ENCODE peak calls at places on chromosomes 16 and 17, in four cellular contexts. R is A549, C is K562, N is HepG2. P is an unnamed sample.
A peak's percentile ranks its signal among the peaks of the same experiment; 100 is the strongest.

GRCh38 chr17:61880589-61881102 is 17.3 kb upstream of the BRIP1 start:
- DNase-seq in R (no peak), C (no peak), N (no peak), P (no peak)

GRCh38 chr16:77888786-77889185 is 100.4 kb downstream of the VAT1L start:
- DNase-seq in C (no peak), N (no peak), R (no peak), P (no peak)

GRCh38 chr17:43572368-43572980 is 26.3 kb upstream of the ETV4 start:
- DNase-seq in N (peak; percentile 88), R (no peak), C (peak; percentile 32), P (no peak)

GRCh38 chr16:65754799-65755691 is 611.4 kb upstream of the CDH5 start:
- DNase-seq in N (no peak), R (no peak), C (no peak), P (no peak)

GRCh38 chr16:65069766-65070165 is 52.1 kb downstream of the CDH11 start:
- DNase-seq in C (no peak), N (no peak), R (no peak), P (no peak)

GRCh38 chr17:57600092-57600491 is 145.0 kb downstream of the CCDC182 start:
- DNase-seq in C (no peak), R (no peak), N (no peak), P (no peak)

GRCh38 chr16:82287948-82288347 is 117.9 kb upstream of the MPHOSPH6 start:
- DNase-seq in R (no peak), C (no peak), N (no peak), P (no peak)

GRCh38 chr16:27174798-27175197 is 28.5 kb upstream of the KDM8 start:
- DNase-seq in N (no peak), R (peak; percentile 78), C (no peak), P (no peak)

GRCh38 chr17:59373879-59374495 is 42.5 kb downstream of the YPEL2 start:
- DNase-seq in N (no peak), C (no peak), R (no peak), P (no peak)

GRCh38 chr17:38877130-38877851 is 7.4 kb downstream of the LASP1 start:
- DNase-seq in R (no peak), N (no peak), C (no peak), P (peak; percentile 42)

GRCh38 chr16:84361546-84361945 is 6.8 kb upstream of the ATP2C2 start:
- DNase-seq in N (no peak), R (no peak), C (no peak), P (no peak)
- TF ChIP-seq HMGXB4 in N (no peak), R (no peak), C (no peak), P (no peak)

GRCh38 chr16:58656872-58657271 is 27.2 kb upstream of the CNOT1 start:
- DNase-seq in C (no peak), R (no peak), N (no peak), P (no peak)
- TF ChIP-seq HMGXB4 in C (no peak), R (no peak), N (no peak), P (no peak)

DNA sequence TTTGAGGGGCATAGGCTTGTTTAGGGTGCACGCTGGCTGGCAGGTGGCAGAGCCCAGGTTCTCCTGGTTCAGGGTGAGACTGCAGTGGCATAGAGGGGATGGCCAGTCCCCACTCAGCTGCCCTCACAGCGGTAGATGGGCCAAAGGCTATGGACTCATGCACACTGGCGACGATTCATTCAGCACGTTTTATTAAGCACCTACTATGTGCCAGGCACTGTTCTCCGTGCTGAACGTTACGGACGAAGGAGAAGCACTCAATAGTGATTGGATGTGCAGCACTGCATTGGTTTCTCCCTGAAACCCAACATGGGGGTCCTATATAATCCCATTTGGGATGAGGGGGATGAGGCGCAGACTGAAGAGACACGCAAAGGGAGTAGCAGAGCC is 8.6 kb downstream of the GLIS2 start:
- DNase-seq in C (no peak), N (no peak), R (no peak), P (no peak)
- TF ChIP-seq HMGXB4 in C (no peak), N (no peak), R (no peak), P (no peak)

DNA sequence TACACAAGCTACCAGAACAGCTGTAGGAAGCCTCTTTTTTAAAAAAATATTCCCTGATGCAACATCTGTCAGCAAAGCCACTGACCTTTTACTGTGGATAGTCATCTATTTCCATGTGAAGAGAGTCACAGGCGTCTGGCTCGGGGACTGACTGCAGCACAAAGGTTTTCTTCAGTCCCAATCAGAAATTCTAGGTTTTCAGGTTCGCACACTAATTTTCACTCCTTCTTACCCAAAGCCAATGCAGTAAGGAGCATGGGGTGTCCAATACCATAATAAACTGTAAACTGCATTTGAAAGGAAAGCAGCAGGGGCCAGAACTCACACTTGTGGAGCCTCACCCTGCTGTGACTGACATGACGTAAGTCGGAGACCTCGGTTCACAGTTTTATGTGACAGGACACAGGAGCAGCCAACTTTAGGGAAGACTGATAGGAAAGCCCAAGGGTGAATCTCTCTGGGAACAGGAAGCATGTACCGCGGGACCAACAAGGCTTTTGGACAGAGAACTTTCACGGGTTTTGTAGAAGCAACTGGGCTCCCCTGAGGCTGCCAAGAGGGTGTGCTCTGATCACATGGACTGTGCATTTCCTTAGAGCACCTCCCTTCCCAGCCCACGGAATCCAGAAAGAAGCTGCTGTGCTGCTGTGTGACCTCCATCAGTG is 9.1 kb upstream of the TMEM100 start:
- DNase-seq in C (peak; percentile 50), R (no peak), N (no peak), P (no peak)
- TF ChIP-seq HMGXB4 in C (no peak), R (no peak), N (no peak), P (no peak)

DNA sequence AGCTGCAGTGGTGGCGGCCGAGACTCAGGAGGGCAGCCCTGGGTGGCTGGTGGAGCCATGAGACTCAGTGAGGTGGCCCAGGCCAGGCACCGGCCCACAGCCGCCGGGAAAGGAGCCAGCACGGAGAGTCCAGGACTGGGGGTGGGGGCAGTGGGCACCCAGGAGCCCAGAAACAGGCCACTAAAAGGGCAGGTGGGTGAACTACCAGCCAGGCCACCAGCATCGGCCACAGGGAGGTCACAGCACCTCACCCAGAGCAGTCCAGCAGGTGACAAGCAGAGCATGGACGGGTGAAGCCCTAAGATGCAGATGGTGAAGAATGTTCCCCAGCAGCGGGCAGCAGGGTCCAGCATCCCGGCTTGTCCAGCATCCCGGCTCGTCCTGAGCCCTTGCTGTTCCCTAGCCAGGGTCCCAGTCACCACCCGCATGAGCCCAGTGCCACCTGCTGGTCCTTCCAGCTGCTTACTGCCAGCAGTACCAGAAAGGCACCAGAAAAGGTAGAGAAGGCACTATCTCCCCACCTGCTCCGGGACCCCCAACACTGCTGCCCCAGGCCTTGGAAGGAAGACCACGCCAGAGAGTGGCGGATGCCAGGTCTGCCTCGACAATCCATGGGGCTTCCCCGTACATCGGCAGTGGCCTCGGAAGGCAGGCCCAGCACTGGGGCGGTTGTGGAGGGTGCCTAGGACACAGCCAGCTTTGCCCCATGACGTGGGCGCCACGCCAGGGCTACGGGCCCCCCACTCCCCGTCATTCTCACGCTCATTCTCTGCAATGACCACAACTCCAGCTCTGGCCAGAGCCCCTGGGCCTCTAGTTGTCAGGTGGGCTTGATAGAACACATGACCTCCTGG is 1.6 kb downstream of the CENPX start:
- DNase-seq in N (peak; percentile 86), C (no peak), R (peak; percentile 90), P (peak; percentile 55)
- TF ChIP-seq HMGXB4 in N (peak; percentile 94), C (no peak), R (no peak), P (no peak)